ENCODE peak calls at places on chromosomes 3 and 15, in ten cellular contexts. P, C, L, S, Z, F, U, Y, W and H are unnamed samples.

GRCh38 chr15:43974852-43975251 is 148.1 kb downstream of the WDR76 start:
- DNase-seq in U (no peak), L (no peak), C (no peak), Y (no peak), P (no peak), Z (no peak), W (no peak), S (no peak), F (no peak), H (no peak)

GRCh38 chr3:127131625-127132170 is 61.2 kb upstream of the PRR23E start:
- DNase-seq in C (no peak), Y (peak; percentile 26), P (no peak), U (no peak), L (no peak), W (no peak), Z (no peak), F (no peak), S (no peak), H (no peak)

GRCh38 chr3:49021213-49021812 is 608 bp upstream of the NDUFAF3 start:
- DNase-seq in Y (peak; percentile 100), L (peak; percentile 99), S (peak; percentile 99), Z (peak; percentile 100), U (peak; percentile 100), W (peak; percentile 98), F (peak; percentile 100), P (peak; percentile 71), C (peak; percentile 100), H (peak; percentile 98)

GRCh38 chr3:190116551-190117067 is 4.1 kb downstream of the P3H2 start:
- DNase-seq in L (no peak), P (no peak), W (no peak), C (no peak), U (no peak), Y (no peak), Z (no peak), F (no peak), S (no peak), H (peak; percentile 60)

GRCh38 chr15:74822233-74822632 is 4.2 kb upstream of the CPLX3 start:
- DNase-seq in W (no peak), L (no peak), F (no peak), Z (no peak), S (no peak), C (no peak), P (no peak), U (no peak), Y (no peak), H (no peak)

GRCh38 chr3:146067048-146067447 is 93.9 kb downstream of the PLOD2 start:
- DNase-seq in W (no peak), U (no peak), Z (no peak), C (no peak), L (no peak), P (no peak), S (no peak), Y (no peak), F (no peak), H (no peak)

GRCh38 chr3:170178631-170179030 is 2.9 kb downstream of the PHC3 start:
- DNase-seq in C (no peak), U (peak; percentile 41), W (peak; percentile 86), F (no peak), Z (no peak), Y (no peak), P (no peak), S (no peak), L (peak; percentile 70), H (no peak)

GRCh38 chr3:45055411-45056143 is 29.5 kb downstream of the CLEC3B start:
- DNase-seq in P (peak; percentile 23), Z (no peak), W (peak; percentile 62), Y (no peak), F (no peak), L (no peak), S (no peak), U (no peak), C (no peak), H (peak; percentile 19)

GRCh38 chr3:46091971-46092703 is 64.9 kb upstream of the XCR1 start:
- DNase-seq in P (no peak), C (no peak), W (no peak), U (no peak), Z (no peak), F (no peak), L (no peak), Y (no peak), S (no peak), H (no peak)

GRCh38 chr3:46089237-46090011 is 62.1 kb upstream of the XCR1 start:
- DNase-seq in C (peak; percentile 86), Z (peak; percentile 86), P (no peak), Y (peak; percentile 74), F (no peak), W (no peak), L (no peak), U (peak; percentile 58), S (peak; percentile 64), H (peak; percentile 83)

GRCh38 chr3:46087871-46088270 is 60.6 kb upstream of the XCR1 start:
- DNase-seq in P (no peak), Z (no peak), U (no peak), C (peak; percentile 51), L (peak; percentile 47), F (no peak), W (peak; percentile 39), S (no peak), Y (peak; percentile 38), H (peak; percentile 67)

GRCh38 chr3:46091046-46091445 is 63.8 kb upstream of the XCR1 start:
- DNase-seq in Y (no peak), F (no peak), U (no peak), C (no peak), S (no peak), L (no peak), P (no peak), Z (no peak), W (no peak), H (no peak)

GRCh38 chr3:46090161-46090591 is 62.9 kb upstream of the XCR1 start:
- DNase-seq in C (no peak), U (no peak), F (no peak), W (peak; percentile 23), Y (no peak), P (no peak), L (no peak), S (no peak), Z (no peak), H (no peak)
- H3K4me1 ChIP-seq in C (peaks cover 27% of the 10 kb centered on the region), U (no peaks in the 10 kb centered on the region), F (peaks cover 6% of the 10 kb centered on the region), W (peaks cover 6% of the 10 kb centered on the region), Y (peaks cover 70% of the 10 kb centered on the region), P (no peaks in the 10 kb centered on the region), L (no peaks in the 10 kb centered on the region), S (no peaks in the 10 kb centered on the region), Z (no peaks in the 10 kb centered on the region), H (no peaks in the 10 kb centered on the region)

GRCh38 chr15:35671981-35672380 is 126.0 kb upstream of the DPH6 start:
- DNase-seq in S (no peak), Y (no peak), U (no peak), Z (no peak), C (no peak), F (no peak), W (no peak), P (no peak), L (no peak), H (no peak)
- H3K4me3 ChIP-seq in S (no peak overlapping the region), Y (no peak overlapping the region), U (no peak overlapping the region), Z (no peak overlapping the region), C (no peak overlapping the region), F (no peak overlapping the region), W (no peak overlapping the region), P (no peak overlapping the region), L (no peak overlapping the region), H (no peak overlapping the region)

GRCh38 chr15:70334286-70334685 is 236.6 kb upstream of the TLE3 start:
- DNase-seq in C (no peak), U (no peak), Z (no peak), Y (no peak), P (no peak), L (no peak), F (no peak), W (no peak), S (no peak), H (no peak)
- H3K27ac ChIP-seq in C (no peak overlapping the region), U (no peak overlapping the region), Z (no peak overlapping the region), Y (no peak overlapping the region), P (no peak overlapping the region), L (no peak overlapping the region), F (no peak overlapping the region), W (no peak overlapping the region), S (no peak overlapping the region), H (no peak overlapping the region)

DNA sequence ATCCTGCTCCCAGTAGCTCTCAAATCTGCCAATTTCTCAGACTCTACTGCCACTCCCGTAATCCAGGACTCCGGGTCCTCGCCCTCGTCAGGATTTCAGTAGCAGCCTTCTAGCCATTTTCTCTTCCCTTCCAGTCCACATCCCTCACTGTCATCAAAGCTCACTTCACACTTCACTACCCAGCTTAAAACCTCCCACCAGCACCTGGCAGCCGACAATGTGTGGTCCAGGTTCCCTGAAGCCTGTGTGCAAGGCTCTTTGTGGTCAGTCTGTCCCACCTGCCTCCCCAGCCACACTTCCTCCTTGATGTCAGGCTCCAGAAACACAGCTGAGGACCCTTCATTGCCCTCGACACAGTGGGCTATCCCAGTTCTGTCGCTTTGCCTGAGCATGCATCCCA is 304.5 kb upstream of the ROPN1 start:
- DNase-seq in U (no peak), P (no peak), L (no peak), S (no peak), C (no peak), W (no peak), Z (no peak), F (no peak), Y (no peak), H (no peak)
- H3K4me1 ChIP-seq in U (no peaks in the 10 kb centered on the region), P (peaks cover 9% of the 10 kb centered on the region), L (no peaks in the 10 kb centered on the region), S (no peaks in the 10 kb centered on the region), C (peaks cover 7% of the 10 kb centered on the region), W (no peaks in the 10 kb centered on the region), Z (peaks cover 3% of the 10 kb centered on the region), F (peaks cover 1% of the 10 kb centered on the region), Y (peaks cover 4% of the 10 kb centered on the region), H (no peaks in the 10 kb centered on the region)

DNA sequence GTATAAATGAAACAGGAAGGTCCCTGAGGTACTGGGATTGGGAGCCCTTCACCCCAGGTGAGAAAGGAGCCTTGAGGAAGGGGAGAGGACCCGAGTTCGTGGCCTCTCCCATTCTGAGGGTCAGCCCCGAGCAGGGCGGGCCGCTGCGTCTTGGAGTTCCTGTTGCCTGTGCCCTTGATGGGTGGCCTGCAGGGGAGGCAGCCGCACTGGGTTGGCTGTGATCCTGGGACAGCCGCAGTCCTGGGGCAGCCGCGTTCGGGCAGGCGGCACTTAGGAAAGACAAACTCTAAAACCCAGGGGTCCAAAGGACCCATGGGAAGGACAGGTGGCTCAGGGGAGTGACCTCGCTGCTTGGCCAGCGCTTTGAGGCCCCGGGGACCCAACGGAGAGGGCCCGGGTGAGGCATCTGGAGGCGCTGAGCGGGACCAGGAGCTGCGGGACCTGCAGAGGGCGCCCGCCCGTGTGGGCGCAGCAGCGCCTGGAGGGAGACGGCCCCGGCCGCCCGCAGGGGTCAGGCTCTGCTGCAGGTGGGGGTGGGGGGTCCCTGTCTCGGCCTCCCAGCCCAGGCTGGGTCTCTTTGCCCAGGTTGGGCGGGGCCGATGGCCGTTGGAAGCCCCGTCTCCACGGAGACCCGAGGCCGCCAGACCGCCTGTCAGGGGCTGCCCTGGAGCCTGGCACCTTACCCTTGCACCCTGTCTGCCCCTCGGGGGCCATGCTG is 65.1 kb downstream of the HMCES start:
- DNase-seq in C (peak; percentile 65), U (peak; percentile 53), S (no peak), W (peak; percentile 23), F (no peak), L (no peak), P (peak; percentile 44), Z (peak; percentile 66), Y (peak; percentile 53), H (peak; percentile 64)
- H3K4me3 ChIP-seq in C (peak overlapping the region; percentile 34), U (peak overlapping the region; percentile 26), S (peak overlapping the region; percentile 21), W (no peak overlapping the region), F (no peak overlapping the region), L (peak overlapping the region; percentile 21), P (peak overlapping the region; percentile 47), Z (no peak overlapping the region), Y (peak overlapping the region; percentile 45), H (no peak overlapping the region)